ENCODE peak calls at places on chromosomes 12 and 14, in four cellular contexts. X is sigmoid colon; N is CD4-positive, alpha-beta memory T cell; V is transverse colon. D is an unnamed sample.

GRCh38 chr14:38079268-38079667 is 128.4 kb upstream of the SSTR1 start:
- DNase-seq in V (no peak), X (no peak), N (no peak), D (no peak)

GRCh38 chr12:68564166-68564565 is 46.5 kb upstream of the RAP1B start:
- DNase-seq in X (no peak), N (no peak), V (no peak), D (no peak)

GRCh38 chr12:80936642-80937390 is 918 bp downstream of the LIN7A start:
- DNase-seq in V (peak; percentile 51), X (peak; percentile 69), N (no peak), D (no peak)

GRCh38 chr12:92608418-92609091 is 94.2 kb upstream of the PLEKHG7 start:
- DNase-seq in V (no peak), X (no peak), N (no peak), D (no peak)

GRCh38 chr12:70854138-70854537 is 66.4 kb downstream of the PTPRR start:
- DNase-seq in X (no peak), V (no peak), N (no peak), D (no peak)

GRCh38 chr12:123266679-123267277 is 4.9 kb downstream of the CDK2AP1 start:
- DNase-seq in X (no peak), V (no peak), N (no peak), D (peak; percentile 39)

GRCh38 chr12:110577717-110578521 is 5.2 kb downstream of the PPTC7 start:
- DNase-seq in N (peak; percentile 86), V (peak; percentile 42), X (no peak), D (no peak)

GRCh38 chr12:26567126-26567525 is 265.9 kb downstream of the ITPR2 start:
- DNase-seq in V (no peak), X (no peak), N (no peak), D (no peak)

GRCh38 chr14:39912192-39913100 is 480.2 kb upstream of the FBXO33 start:
- DNase-seq in V (no peak), N (no peak), X (no peak), D (no peak)

GRCh38 chr12:53948650-53949593 is 5.8 kb upstream of the HOXC12 start:
- DNase-seq in X (no peak), V (no peak), N (no peak), D (no peak)
- H3K27me3 ChIP-seq in X (peaks cover 99% of the 10 kb centered on the region), V (peaks cover 100% of the 10 kb centered on the region), N (peaks cover 88% of the 10 kb centered on the region), D (peaks cover 100% of the 10 kb centered on the region)

DNA sequence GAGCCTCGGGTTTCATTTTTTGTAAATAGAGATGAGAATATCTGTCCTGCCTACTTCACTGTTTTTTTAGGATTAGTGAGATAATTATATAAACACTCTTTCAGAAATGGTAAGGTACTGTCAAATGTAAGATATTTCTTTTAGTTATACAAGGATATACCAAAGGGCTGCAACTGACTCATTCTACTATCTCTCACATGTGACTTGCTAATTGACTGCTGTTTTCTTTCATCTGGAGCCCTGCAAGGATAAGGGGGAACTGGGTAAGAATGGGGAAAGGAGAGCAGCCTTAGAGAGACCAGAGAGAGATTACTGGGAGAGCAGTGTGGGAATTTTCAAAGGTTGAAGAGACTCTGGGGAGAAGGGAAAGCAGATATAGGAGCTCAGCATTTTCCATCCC is 15.5 kb downstream of the WDR20 start:
- DNase-seq in X (no peak), V (no peak), N (no peak), D (no peak)
- H3K27ac ChIP-seq in X (no peak overlapping the region), V (no peak overlapping the region), N (no peak overlapping the region), D (no peak overlapping the region)

DNA sequence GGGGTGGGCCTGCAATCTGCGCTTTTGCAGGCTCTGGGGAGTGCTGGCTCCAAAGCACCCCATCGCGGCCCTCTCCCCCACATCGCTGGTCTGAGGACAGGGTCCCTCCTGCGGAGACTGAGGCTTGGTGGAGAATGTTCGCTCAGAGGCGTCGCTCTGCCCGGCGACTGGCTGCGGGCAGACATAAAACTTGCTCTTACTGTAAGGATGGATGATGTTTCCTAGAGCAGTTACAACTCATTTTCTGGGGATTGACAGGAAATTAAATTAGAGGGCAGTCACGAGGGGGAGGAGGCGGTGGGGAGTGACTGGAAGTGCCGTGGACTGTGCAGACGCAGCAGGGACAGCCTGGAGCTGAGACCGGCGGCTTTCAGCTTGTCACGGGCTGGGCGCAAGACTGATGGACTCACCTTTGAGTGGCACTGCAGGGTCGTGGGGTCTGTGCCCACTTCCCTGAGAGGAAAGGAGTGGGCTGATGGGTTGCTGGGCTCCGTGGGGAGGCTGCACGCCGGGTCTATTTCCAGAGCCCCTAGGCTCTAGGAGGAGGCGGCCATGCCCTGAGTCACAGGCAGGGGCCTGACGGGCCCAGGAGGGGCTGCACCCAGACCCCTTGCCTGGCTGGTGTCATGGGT is 32.8 kb downstream of the NOC4L start:
- DNase-seq in X (no peak), N (no peak), V (no peak), D (no peak)
- H3K27me3 ChIP-seq in X (peaks cover 71% of the 10 kb centered on the region), N (no peaks in the 10 kb centered on the region), V (peaks cover 54% of the 10 kb centered on the region), D (peaks cover 43% of the 10 kb centered on the region)

GRCh38 chr12:46402861-46403731 is 30.5 kb upstream of the SLC38A2 start:
- DNase-seq in V (no peak), N (no peak), X (no peak), D (no peak)
- H3K27ac ChIP-seq in V (peak overlapping the region; percentile 70), N (no peak overlapping the region), X (peak overlapping the region; percentile 43), D (peak overlapping the region; percentile 43)

DNA sequence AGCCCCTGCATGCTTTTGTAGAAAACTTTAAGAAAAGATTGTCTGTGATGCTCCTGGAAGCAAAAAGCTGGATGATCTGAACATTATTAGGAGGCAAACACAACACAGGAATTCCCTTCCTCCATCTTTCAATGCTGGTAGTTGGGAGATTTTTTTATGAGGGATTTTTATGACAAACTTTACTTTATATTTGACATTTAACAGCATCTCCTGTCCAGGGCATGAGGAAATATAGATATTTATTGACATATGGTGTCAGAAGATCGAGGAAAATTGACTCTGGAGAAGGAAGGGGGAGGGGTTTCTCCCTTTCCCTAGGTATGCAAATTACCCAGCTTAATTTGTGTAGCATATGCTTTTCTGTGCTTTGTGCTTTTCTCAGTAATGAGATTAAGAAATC is 37.8 kb upstream of the CISTR start:
- DNase-seq in X (no peak), V (no peak), N (no peak), D (no peak)
- H3K27me3 ChIP-seq in X (no peaks in the 10 kb centered on the region), V (peaks cover 97% of the 10 kb centered on the region), N (peaks cover 4% of the 10 kb centered on the region), D (no peaks in the 10 kb centered on the region)

DNA sequence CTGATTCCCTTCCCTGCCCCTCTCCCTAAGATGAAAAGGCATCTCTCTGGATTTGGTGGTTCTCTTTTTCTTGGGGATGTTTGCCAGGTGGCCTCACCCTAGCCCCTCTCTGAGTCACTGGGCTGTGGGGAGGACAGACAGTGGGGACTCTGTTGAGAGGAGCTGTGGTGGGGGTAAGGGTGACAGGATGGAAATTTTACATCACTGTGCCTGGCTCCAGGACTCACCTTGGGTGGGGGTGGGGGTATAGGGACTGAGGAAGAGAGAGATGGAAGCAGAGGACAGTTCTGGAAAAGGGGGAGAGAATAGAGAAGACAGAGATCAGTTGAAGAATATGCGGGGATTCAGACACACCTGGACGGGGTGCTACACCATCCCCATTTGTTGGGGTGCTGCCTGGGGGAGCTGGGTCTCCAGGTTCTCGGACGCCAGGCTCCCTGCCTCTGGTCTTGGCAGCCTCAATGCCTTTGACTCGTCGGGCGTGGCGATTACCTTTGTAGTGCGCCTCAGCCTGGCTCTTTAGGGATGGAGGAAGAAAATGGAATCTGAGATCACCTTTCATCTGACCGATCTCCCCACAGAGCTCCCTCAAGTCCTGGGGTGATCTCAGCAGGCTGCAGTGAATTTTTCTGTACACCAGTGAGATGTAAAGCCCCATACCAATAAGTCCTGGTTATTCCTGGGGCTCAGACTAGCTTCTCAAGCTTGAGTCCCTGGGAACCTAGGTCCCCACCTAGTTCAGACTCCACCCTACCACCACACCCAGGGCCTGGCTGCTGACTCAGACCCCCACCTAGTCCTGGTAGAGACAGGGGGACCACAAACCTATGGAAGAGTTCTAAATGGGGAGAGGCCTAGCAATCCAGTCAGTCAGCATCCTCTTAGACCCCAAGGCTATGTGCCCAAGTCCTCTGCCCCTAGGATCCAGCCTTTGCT is 9.6 kb upstream of the GPR84 start:
- DNase-seq in X (no peak), N (peak; percentile 30), V (no peak), D (no peak)
- H3K27ac ChIP-seq in X (peak overlapping the region; percentile 81), N (no peak overlapping the region), V (peak overlapping the region; percentile 33), D (no peak overlapping the region)

DNA sequence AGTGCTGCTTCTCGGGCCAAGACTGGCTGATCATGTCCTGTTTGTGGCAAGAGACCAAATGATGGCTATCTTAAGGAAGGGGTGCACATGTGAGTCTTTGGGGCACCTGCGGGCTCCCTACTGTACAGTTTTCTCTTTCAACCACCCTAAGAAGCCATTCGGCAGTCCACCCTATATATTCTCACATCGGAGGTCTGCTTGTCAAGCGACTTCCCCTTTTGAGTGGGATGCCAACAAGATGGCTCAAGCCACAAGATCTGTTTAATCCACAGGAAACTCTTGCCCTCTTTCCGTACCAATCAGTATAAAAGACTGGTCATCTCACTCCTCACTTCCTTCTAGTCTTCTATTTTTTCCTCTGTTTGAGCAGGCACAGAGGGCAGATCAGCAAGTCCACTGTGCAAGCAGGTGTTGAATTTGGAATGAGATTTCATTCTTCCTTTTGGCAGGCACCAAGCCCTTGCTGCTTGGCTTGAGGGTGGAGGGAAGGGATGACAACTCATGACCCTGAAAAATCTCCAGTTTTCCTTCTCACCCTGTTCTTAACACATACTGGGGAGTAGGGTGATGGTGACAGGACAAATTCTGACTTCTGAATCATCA is 17.7 kb downstream of the LACRT start:
- DNase-seq in V (no peak), X (no peak), N (no peak), D (no peak)
- H3K27me3 ChIP-seq in V (no peaks in the 10 kb centered on the region), X (peaks cover 4% of the 10 kb centered on the region), N (peaks cover 28% of the 10 kb centered on the region), D (peaks cover 4% of the 10 kb centered on the region)

DNA sequence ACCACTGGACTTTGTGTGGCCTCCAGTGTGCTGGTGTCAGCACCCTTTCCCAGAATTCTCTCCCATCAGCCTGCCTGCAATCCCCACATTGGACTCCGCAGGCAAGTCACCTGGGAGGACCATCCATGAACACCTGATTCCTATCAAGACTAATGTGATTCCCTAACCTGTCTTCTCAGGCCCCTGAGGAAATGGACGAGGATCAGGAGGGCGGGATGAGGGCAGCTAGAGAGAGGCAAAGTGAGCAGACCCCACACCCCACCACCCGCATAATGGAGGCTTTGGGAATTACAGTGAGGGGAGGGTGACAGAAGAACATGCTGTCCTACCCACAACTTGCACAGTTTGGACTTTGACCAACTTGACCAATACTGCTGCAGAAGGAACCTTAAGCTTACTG is 60.9 kb upstream of the RFX4 start:
- DNase-seq in N (no peak), X (no peak), V (no peak), D (no peak)
- H3K27ac ChIP-seq in N (no peak overlapping the region), X (no peak overlapping the region), V (no peak overlapping the region), D (no peak overlapping the region)

D was measured in dorsolateral prefrontal cortex.